ENCODE peak calls at places on chromosomes 7 and 10, in six cellular contexts. L is kidney epithelial cell, N is left ventricle myocardium inferior, O is mammary epithelial cell, T is WERI-Rb-1, X is heart left ventricle. Z is an unnamed sample.

GRCh38 chr7:135644729-135645128 is 17.6 kb upstream of the STMP1 start:
- DNase-seq in O (no peak), N (no peak), T (no peak), X (no peak), L (no peak), Z (no peak)

GRCh38 chr7:129785457-129786178 is 167.1 kb downstream of the UBE2H start:
- DNase-seq in X (no peak), L (no peak), O (no peak), N (no peak), T (no peak), Z (no peak)

GRCh38 chr10:126097558-126098215 is 201.3 kb downstream of the FANK1 start:
- DNase-seq in N (no peak), O (no peak), X (no peak), T (no peak), L (no peak), Z (no peak)

GRCh38 chr7:27262121-27262520 is 19.5 kb downstream of the EVX1 start:
- DNase-seq in X (no peak), T (no peak), N (no peak), L (no peak), O (no peak), Z (no peak)

GRCh38 chr10:10596256-10596655 is 421.4 kb upstream of the CELF2 start:
- DNase-seq in O (no peak), N (no peak), L (no peak), T (no peak), X (no peak), Z (no peak)

GRCh38 chr10:86215712-86216111 is 150.9 kb downstream of the GRID1 start:
- DNase-seq in X (no peak), T (no peak), L (no peak), N (no peak), O (no peak), Z (no peak)

GRCh38 chr7:47474937-47475879 is 106.7 kb downstream of the TNS3 start:
- DNase-seq in X (peak; percentile 86), O (peak; percentile 95), L (peak; percentile 97), N (peak; percentile 84), T (peak; percentile 37), Z (peak; percentile 88)

GRCh38 chr10:53003094-53003493 is 230.5 kb upstream of the MBL2 start:
- DNase-seq in O (peak; percentile 29), N (no peak), X (no peak), T (no peak), L (no peak), Z (no peak)

GRCh38 chr10:52420656-52421055 is 106.6 kb downstream of the DKK1 start:
- DNase-seq in L (no peak), O (no peak), N (no peak), T (no peak), X (no peak), Z (no peak)

GRCh38 chr10:73991846-73992245 is 6.1 kb upstream of the VCL start:
- DNase-seq in T (no peak), N (peak; percentile 31), L (no peak), X (no peak), O (no peak), Z (no peak)

GRCh38 chr10:12420530-12421117 is 71.3 kb downstream of the CAMK1D start:
- DNase-seq in O (no peak), X (no peak), T (no peak), L (no peak), N (no peak), Z (no peak)

GRCh38 chr10:67256984-67257383 is 331.1 kb downstream of the LRRTM3 start:
- DNase-seq in N (no peak), O (no peak), T (no peak), X (no peak), L (peak; percentile 1), Z (no peak)

GRCh38 chr7:65250697-65251395 is 122.8 kb upstream of the ZNF92 start:
- DNase-seq in T (no peak), X (no peak), O (no peak), L (no peak), N (no peak), Z (no peak)

GRCh38 chr10:86410542-86411124 is 44.0 kb upstream of the GRID1 start:
- DNase-seq in X (no peak), N (no peak), T (no peak), O (no peak), L (peak; percentile 56), Z (no peak)

GRCh38 chr10:89403043-89403442 is 10.6 kb downstream of the IFIT1 start:
- DNase-seq in N (no peak), O (no peak), L (no peak), X (no peak), T (no peak), Z (no peak)

GRCh38 chr10:58638406-58638805 is 125.7 kb downstream of the BICC1 start:
- DNase-seq in L (no peak), X (no peak), N (no peak), O (no peak), T (no peak), Z (no peak)

GRCh38 chr10:58641708-58642107 is 129.0 kb downstream of the BICC1 start:
- DNase-seq in X (no peak), L (no peak), T (no peak), O (peak; percentile 75), N (no peak), Z (no peak)

GRCh38 chr10:58643029-58643428 is 130.4 kb downstream of the BICC1 start:
- DNase-seq in N (no peak), O (no peak), X (no peak), L (no peak), T (peak; percentile 48), Z (no peak)

GRCh38 chr10:58642283-58642682 is 129.6 kb downstream of the BICC1 start:
- DNase-seq in N (no peak), T (no peak), O (no peak), X (no peak), L (no peak), Z (no peak)

DNA sequence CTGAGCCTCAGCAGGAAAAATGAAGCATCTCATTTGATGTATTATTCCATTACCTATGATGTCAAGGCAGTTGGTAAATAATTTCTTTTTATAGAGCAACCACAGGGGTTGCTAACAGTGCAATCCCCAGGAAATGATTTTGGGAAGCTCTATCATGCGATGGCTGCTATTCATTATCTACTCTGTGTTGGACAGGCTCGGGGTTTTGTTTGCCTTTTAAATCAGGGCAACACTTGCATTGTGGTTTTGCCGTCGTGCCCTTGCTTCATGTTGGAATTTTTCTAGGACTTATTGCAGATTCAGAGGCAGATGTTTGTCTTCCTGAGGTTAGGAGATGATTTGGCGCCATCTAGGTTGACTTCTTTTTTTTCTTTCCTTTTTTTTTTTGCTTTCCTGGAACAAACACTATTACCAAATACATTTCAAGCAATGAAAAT is 128.4 kb downstream of the BICC1 start:
- DNase-seq in X (no peak), O (peak; percentile 95), L (peak; percentile 74), N (no peak), T (no peak), Z (no peak)
- TF ChIP-seq CTCF in X (no peak), O (peak; percentile 8), L (peak; percentile 34), N (peak; percentile 20), T (peak; percentile 49), Z (peak; percentile 36)

DNA sequence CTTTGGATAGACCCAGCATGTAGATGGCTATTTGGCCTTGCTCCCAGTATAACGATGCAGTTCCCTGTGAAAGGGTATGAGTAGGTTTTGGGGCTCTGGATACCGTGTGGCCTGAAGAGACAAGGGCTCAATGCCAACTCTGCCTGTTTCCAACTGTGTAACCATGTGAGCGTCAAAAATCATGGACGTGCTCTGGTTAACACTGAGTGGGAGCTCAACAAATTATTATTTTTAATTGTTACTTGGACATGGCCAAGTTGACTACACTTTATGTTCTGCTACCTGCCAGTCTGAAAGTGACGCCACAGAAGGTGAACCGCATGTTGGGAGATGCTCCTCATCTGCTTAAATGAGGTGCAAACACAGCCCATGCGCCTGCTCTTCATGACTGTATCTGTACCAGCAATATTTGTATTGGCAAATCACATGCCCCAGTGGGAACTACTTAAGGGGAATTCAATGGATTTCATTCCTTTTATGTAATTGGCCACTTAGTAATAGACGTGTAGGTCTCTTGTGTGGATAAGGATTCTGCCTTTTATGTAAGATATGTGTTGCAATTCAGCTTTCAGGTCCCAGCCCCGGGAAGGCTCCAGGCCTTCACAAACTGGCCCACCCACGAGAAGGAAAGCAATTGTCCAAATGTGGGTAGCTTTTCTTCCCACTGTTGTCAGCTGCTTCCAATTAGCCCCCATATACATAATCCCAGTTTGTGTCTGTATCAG is 42.0 kb downstream of the EGFR start:
- DNase-seq in N (no peak), L (no peak), T (no peak), O (no peak), X (no peak), Z (no peak)
- H3K4me3 ChIP-seq in N (no peak overlapping the region), L (no peak overlapping the region), T (no peak overlapping the region), O (no peak overlapping the region), X (no peak overlapping the region), Z (no peak overlapping the region)

GRCh38 chr7:156529982-156530381 is 110.6 kb upstream of the RNF32 start:
- DNase-seq in N (no peak), L (no peak), O (no peak), X (no peak), T (no peak), Z (no peak)
- TF ChIP-seq CTCF in N (no peak), L (no peak), O (no peak), X (no peak), T (no peak), Z (no peak)

DNA sequence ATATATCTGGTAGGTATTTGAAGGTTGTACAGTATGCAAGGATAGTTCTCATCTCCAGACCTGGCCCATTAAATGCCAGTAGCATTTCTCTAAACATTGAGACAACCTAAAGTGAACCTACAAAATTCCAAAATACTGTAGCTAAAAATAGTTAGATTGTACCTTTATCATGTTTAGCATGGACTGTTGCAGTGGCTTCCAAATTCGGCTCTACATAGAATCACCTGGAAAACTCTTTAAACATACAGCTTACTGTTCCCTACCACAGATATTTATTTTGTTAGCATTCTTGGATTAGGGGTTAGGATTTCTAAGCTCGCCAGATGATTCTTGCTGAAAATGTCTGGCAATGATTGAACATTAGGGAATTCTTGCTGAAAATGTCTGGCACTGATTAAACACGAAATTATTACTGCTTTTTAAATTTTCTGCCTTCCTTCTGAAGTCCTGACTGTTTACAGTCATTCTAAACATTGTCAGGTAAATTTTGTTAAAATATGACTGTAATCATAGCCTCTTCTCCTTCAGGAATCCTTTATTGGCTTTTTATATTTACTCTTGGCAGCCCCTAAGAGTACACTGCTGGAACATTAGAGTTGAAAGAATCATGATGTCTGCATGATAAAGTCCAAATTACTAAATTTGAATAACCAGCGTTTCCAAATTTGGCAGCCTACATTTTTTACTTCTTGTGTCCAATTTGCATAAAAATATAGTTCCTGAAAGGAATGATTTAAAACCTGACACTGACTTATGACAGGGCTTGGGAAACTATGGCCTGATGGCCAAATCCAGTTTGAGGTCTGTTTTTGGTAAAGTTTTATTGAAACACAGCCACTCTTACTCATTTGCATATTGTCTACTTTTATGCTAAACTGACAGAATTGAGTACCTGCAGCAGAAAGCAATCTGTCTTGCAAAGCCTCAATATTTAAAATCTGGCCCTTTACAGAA is 40.3 kb downstream of the SHOC2 start:
- DNase-seq in X (no peak), L (no peak), O (no peak), T (no peak), N (no peak), Z (no peak)
- H3K4me3 ChIP-seq in X (no peak overlapping the region), L (no peak overlapping the region), O (no peak overlapping the region), T (no peak overlapping the region), N (peak overlapping the region; percentile 3), Z (no peak overlapping the region)

Z was measured in heart right ventricle.